ENCODE peak calls at places on chromosomes 3 and 15, in nine cellular contexts. Y is HL-60; R is fibroblast of lung; B is A549; M is uterus; K is right lobe of liver; I is CD8-positive, alpha-beta memory T cell; H is GM12878; U is adrenal gland. P is an unnamed sample.

GRCh38 chr15:57470543-57470942 is 94.2 kb downstream of the CGNL1 start:
- DNase-seq in M (no peak), R (no peak), K (no peak), H (no peak), Y (no peak), U (no peak), I (no peak), B (no peak), P (no peak)

GRCh38 chr3:66366747-66367146 is 134.1 kb downstream of the LRIG1 start:
- DNase-seq in I (no peak), B (no peak), H (no peak), M (no peak), U (no peak), Y (no peak), R (no peak), K (no peak), P (no peak)

GRCh38 chr15:92075764-92076163 is 222.3 kb downstream of the SLCO3A1 start:
- DNase-seq in K (no peak), R (no peak), I (no peak), H (no peak), U (no peak), B (no peak), M (no peak), Y (no peak), P (no peak)

GRCh38 chr15:77500986-77501385 is 80.3 kb downstream of the HMG20A start:
- DNase-seq in K (no peak), B (no peak), M (no peak), H (no peak), R (no peak), Y (no peak), I (no peak), U (no peak), P (no peak)

GRCh38 chr3:182979719-182980191 is 583 bp downstream of the DCUN1D1 start:
- DNase-seq in Y (no peak), U (no peak), M (peak), R (no peak), H (no peak), I (peak), K (peak), B (peak), P (peak)

GRCh38 chr3:155737844-155738460 is 6.9 kb downstream of the PLCH1 start:
- DNase-seq in Y (peak), K (no peak), M (no peak), B (peak), I (no peak), H (peak), U (no peak), R (no peak), P (no peak)

GRCh38 chr15:91498046-91498445 is 355.5 kb upstream of the SLCO3A1 start:
- DNase-seq in U (no peak), I (no peak), R (no peak), Y (no peak), K (no peak), B (no peak), M (no peak), H (no peak), P (no peak)

GRCh38 chr15:27549796-27550195 is 549.3 kb downstream of the OCA2 start:
- DNase-seq in H (no peak), Y (no peak), B (no peak), R (no peak), U (no peak), I (no peak), M (no peak), K (no peak), P (no peak)

GRCh38 chr3:5080779-5081550 is 41.1 kb upstream of the ARL8B start:
- DNase-seq in B (no peak), K (no peak), U (peak), M (no peak), I (no peak), Y (no peak), H (no peak), R (no peak), P (no peak)

GRCh38 chr3:72274511-72275295 is 489.8 kb upstream of the PROK2 start:
- DNase-seq in U (peak), H (no peak), I (no peak), K (peak), R (peak), M (peak), B (no peak), Y (peak), P (peak)

GRCh38 chr3:148229107-148229506 is 468.6 kb upstream of the AGTR1 start:
- DNase-seq in R (no peak), U (no peak), K (no peak), H (no peak), Y (no peak), B (no peak), M (no peak), I (no peak), P (no peak)

GRCh38 chr3:126544596-126545281 is 14.0 kb downstream of the C3orf22 start:
- DNase-seq in U (peak), M (peak), I (no peak), H (no peak), R (no peak), Y (no peak), K (peak), B (no peak), P (no peak)

GRCh38 chr3:128366652-128367051 is 100.0 kb downstream of the DNAJB8 start:
- DNase-seq in I (no peak), K (no peak), H (no peak), M (no peak), U (no peak), R (no peak), Y (no peak), B (no peak), P (no peak)

GRCh38 chr3:24550588-24550987 is 55.9 kb upstream of the THRB start:
- DNase-seq in H (no peak), R (no peak), I (no peak), M (no peak), Y (no peak), U (no peak), B (no peak), K (no peak), P (no peak)

GRCh38 chr15:89500397-89501270 is 4.3 kb upstream of the RHCG start:
- DNase-seq in K (no peak), Y (no peak), I (no peak), B (no peak), M (no peak), R (no peak), U (no peak), H (no peak), P (no peak)

GRCh38 chr15:40969363-40969762 is 16.1 kb downstream of the CHAC1 start:
- DNase-seq in R (no peak), K (no peak), U (no peak), H (no peak), M (no peak), I (no peak), B (no peak), Y (no peak), P (no peak)

GRCh38 chr3:71064976-71065763 is 518.4 kb downstream of the FOXP1 start:
- DNase-seq in U (peak), H (no peak), Y (no peak), R (peak), B (peak), K (peak), M (peak), I (peak), P (peak)

GRCh38 chr3:45252833-45253232 is 26.7 kb upstream of the TMEM158 start:
- DNase-seq in U (no peak), M (no peak), R (no peak), H (peak), Y (no peak), K (no peak), I (no peak), B (no peak), P (no peak)

GRCh38 chr15:100372695-100373036 is 30.9 kb upstream of the ADAMTS17 start:
- DNase-seq in H (no peak), M (peak), B (no peak), R (no peak), I (no peak), K (no peak), U (peak), Y (no peak), P (peak)

GRCh38 chr15:100373942-100374341 is 32.2 kb upstream of the ADAMTS17 start:
- DNase-seq in M (peak), K (no peak), R (no peak), I (no peak), B (no peak), Y (no peak), U (no peak), H (no peak), P (no peak)

GRCh38 chr15:100373037-100373896 is 31.5 kb upstream of the ADAMTS17 start:
- DNase-seq in M (no peak), R (no peak), Y (no peak), I (no peak), B (no peak), K (no peak), H (no peak), U (no peak), P (peak)
- H3K4me3 ChIP-seq in M (peak), R (no peak), Y (no peak), I (no peak), B (no peak), K (peak), H (no peak), U (peak), P (peak)

DNA sequence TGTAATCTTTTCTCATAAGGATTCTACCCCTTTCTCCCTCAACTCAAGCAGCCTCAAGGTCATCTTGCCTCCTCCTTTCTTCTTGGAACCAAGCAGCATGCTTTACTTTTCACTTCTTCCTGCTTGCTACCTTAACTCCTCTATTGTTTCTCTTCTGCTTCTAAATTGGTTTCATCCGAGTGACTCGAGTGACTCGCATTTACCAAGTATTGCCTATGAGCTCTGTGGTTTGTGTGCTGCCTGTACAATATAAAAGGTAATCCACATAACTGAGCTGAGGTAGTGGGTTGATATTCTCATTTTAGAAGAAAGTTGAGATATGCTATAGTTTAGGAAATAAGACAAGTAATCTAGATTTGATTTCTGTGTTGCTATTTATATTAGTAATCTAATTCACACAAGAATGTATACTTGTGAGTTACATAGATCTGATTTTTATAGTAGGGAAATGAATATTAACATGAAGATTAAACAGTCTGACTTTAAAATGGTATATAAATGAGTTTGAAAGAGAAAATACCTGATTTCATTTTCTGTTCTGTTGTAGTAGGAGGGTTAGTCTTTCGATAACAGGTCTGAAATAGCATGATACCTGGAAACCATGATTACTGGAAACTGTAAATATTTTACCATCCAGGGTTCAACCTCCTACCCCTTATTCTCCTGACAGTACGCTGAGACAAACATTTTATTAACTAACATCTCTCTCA is 5.5 kb downstream of the HHLA2 start:
- DNase-seq in M (no peak), R (no peak), Y (no peak), H (no peak), B (no peak), K (no peak), I (no peak), U (no peak), P (no peak)
- H3K4me3 ChIP-seq in M (no peak), R (no peak), Y (no peak), H (no peak), B (no peak), K (no peak), I (peak), U (no peak), P (no peak)

DNA sequence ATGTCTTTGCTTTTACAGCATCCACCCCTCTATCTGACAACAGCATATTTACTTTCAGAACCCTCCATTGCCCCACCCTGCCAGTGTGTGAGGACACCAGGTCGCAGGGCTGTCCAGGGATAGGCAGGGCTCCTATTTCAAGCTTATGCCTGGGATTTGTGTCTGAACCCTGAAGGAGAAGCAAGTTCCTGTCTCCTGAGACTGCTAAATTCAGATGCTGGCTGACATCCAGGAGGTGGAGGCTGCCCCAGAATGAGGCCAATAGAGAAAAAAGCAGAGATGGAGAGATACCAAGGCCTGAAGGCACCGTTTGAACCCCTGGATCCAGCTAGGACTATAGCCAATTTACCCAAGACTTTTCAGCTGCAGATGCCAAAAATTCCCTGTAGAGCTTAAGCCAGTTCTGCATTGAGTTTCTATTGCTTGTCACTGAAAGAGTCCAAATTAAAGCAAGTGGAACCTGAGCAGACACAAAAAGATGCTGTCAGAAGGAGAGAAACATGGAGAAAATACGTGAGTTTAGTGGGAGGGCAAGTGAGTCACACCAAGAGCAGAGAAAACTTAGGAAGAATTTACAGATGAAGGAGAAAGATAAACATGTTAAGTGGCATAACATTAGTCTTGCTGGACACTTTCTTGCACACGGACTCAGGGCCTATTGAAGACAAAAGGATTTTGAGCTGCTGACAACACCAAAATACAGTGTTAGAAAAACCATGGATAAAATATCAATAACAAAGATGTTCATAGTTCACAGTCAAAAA is 148.6 kb downstream of the CNTN3 start:
- DNase-seq in U (no peak), M (no peak), R (peak), H (no peak), K (no peak), Y (no peak), B (no peak), I (no peak), P (peak)
- H3K4me3 ChIP-seq in U (no peak), M (no peak), R (no peak), H (no peak), K (no peak), Y (no peak), B (no peak), I (no peak), P (no peak)

GRCh38 chr3:102089904-102090492 is 240.7 kb downstream of the NFKBIZ start:
- DNase-seq in I (no peak), H (no peak), Y (no peak), U (no peak), K (no peak), M (no peak), B (peak), R (peak), P (no peak)
- H3K4me3 ChIP-seq in I (no peak), H (no peak), Y (no peak), U (no peak), K (no peak), M (no peak), B (no peak), R (no peak), P (no peak)

DNA sequence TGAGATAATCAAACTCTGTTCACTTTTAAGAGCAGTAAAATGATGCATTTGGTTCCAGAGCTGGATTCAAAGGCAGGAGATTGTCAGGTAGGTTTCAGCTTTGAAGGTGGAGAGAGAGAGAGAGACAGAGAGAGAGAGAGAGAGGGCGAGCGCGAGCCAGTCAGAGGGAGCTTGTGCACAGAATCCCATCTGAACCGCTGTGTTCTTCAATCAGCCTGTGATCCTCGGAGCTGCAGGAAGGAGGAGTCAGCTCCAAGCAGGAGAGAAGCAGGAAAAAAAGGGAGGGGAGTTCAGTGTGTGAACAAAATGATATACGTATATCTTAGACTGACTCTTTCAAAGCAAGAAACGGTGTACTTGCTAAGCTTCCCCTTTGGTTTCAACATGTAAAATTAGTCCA is at the start of gene GPR149:
- DNase-seq in H (no peak), I (no peak), U (no peak), Y (no peak), R (no peak), B (no peak), M (no peak), K (no peak), P (no peak)
- H3K4me3 ChIP-seq in H (no peak), I (no peak), U (no peak), Y (no peak), R (no peak), B (peak), M (no peak), K (no peak), P (no peak)

P was measured in right cardiac atrium.